ENCODE peak calls at places on chromosomes 13 and 19, in four cellular contexts. One of them, this sample, is unnamed.

GRCh38 chr13:84446972-84447700 is 564.9 kb upstream of the SLITRK1 start:
- DNase-seq in IMR-90: no peak
- DNase-seq in lung: no peak
- DNase-seq in pancreas: no peak
- DNase-seq in this sample: no peak

GRCh38 chr13:84445776-84446175 is 563.5 kb upstream of the SLITRK1 start:
- DNase-seq in IMR-90: peak
- DNase-seq in lung: no peak
- DNase-seq in pancreas: no peak
- DNase-seq in this sample: no peak

GRCh38 chr19:11931051-11931450 is 6.1 kb downstream of the ZNF700 start:
- DNase-seq in lung: no peak
- DNase-seq in IMR-90: peak
- DNase-seq in pancreas: no peak
- DNase-seq in this sample: no peak

GRCh38 chr13:29908411-29908810 is 58.0 kb upstream of the UBL3 start:
- DNase-seq in IMR-90: peak
- DNase-seq in lung: no peak
- DNase-seq in pancreas: no peak
- DNase-seq in this sample: no peak

GRCh38 chr19:53034948-53035675 is 9.4 kb upstream of the ERVV-2 start:
- DNase-seq in IMR-90: no peak
- DNase-seq in pancreas: no peak
- DNase-seq in lung: no peak
- DNase-seq in this sample: no peak

GRCh38 chr19:42436006-42436405 is 6.7 kb downstream of the CXCL17 start:
- DNase-seq in IMR-90: no peak
- DNase-seq in lung: peak
- DNase-seq in pancreas: no peak
- DNase-seq in this sample: no peak

GRCh38 chr13:25743426-25743825 is 308.4 kb downstream of the SHISA2 start:
- DNase-seq in pancreas: no peak
- DNase-seq in IMR-90: no peak
- DNase-seq in lung: no peak
- DNase-seq in this sample: no peak

GRCh38 chr19:20558011-20558410 is 7.6 kb downstream of the ZNF737 start:
- DNase-seq in IMR-90: no peak
- DNase-seq in lung: no peak
- DNase-seq in pancreas: no peak
- DNase-seq in this sample: no peak

GRCh38 chr19:5349041-5349440 is 8.4 kb upstream of the PTPRS start:
- DNase-seq in lung: no peak
- DNase-seq in IMR-90: no peak
- DNase-seq in pancreas: no peak
- DNase-seq in this sample: no peak

GRCh38 chr19:53597023-53597422 is 34.8 kb upstream of the DPRX start:
- DNase-seq in lung: no peak
- DNase-seq in IMR-90: no peak
- DNase-seq in pancreas: no peak
- DNase-seq in this sample: no peak

GRCh38 chr13:100339411-100339935 is 249.1 kb downstream of the GGACT start:
- DNase-seq in pancreas: no peak
- DNase-seq in IMR-90: no peak
- DNase-seq in lung: no peak
- DNase-seq in this sample: no peak

GRCh38 chr19:13978306-13978705 is 26.0 kb downstream of the DCAF15 start:
- DNase-seq in lung: peak
- DNase-seq in IMR-90: no peak
- DNase-seq in pancreas: no peak
- DNase-seq in this sample: no peak

GRCh38 chr19:10211691-10212090 is 16.9 kb upstream of the DNMT1 start:
- DNase-seq in pancreas: no peak
- DNase-seq in lung: no peak
- DNase-seq in IMR-90: no peak
- DNase-seq in this sample: no peak

GRCh38 chr13:105908581-105908980 is 626.9 kb downstream of the EFNB2 start:
- DNase-seq in lung: no peak
- DNase-seq in IMR-90: no peak
- DNase-seq in pancreas: no peak
- DNase-seq in this sample: no peak

GRCh38 chr19:16373079-16373478 is 48.5 kb downstream of the KLF2 start:
- DNase-seq in IMR-90: no peak
- DNase-seq in pancreas: no peak
- DNase-seq in lung: no peak
- DNase-seq in this sample: no peak
- H3K27ac ChIP-seq in IMR-90: no peak
- H3K27ac ChIP-seq in pancreas: no peak
- H3K27ac ChIP-seq in lung: no peak
- H3K27ac ChIP-seq in this sample: no peak

DNA sequence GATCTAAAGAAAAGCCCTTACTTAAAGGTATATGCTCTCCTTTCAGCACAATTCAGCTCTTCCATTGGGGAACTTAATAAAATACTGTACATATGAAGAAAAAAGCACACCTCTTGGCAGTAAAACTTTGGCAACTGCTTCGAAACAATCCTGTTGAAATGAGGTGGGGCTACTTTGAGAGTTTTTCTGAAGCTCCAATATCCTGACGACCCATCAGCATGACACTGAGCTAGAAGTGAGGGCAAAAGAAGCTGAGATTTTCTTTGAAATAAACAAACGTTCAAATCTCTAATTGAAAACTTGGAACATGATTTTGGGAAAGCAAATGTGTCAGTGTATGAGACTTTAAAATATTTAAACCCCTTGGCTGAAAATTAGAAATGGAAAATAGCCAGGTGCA is 147.5 kb upstream of the RXFP2 start:
- DNase-seq in IMR-90: no peak
- DNase-seq in lung: no peak
- DNase-seq in pancreas: no peak
- DNase-seq in this sample: no peak
- H3K27ac ChIP-seq in IMR-90: no peak
- H3K27ac ChIP-seq in lung: no peak
- H3K27ac ChIP-seq in pancreas: no peak
- H3K27ac ChIP-seq in this sample: no peak

DNA sequence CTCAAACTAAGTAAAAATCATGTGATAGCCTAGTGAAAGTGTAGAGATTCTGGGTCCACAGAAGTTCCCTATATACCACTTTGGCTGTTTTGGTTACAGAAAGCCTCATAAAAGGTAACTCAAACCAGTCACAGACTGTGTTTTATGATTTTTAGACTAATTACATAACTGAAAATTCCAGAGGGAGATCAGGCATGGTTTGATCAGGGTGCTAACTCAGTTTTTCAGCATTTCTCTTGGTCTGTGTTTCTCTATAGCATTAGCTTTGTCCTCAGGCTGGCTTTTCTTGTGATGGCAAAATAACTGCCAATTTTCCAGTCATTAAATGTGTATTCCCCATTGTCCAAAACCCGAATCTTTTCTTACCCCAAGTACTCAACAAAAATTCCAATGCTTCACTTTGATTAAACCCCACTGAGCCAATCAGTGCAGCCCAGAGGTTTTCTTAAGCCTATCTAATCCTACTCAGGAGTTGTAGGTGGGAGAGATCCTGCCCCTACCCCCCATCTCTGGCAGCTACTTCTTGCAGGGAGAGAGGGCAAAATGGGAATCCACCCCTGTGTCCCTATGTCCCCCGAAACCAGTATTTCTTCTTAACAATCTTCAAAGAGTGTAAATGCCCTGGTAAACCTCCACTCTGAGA is 8.6 kb upstream of the FXYD3 start:
- DNase-seq in IMR-90: no peak
- DNase-seq in pancreas: no peak
- DNase-seq in lung: no peak
- DNase-seq in this sample: no peak
- H3K27ac ChIP-seq in IMR-90: no peak
- H3K27ac ChIP-seq in pancreas: no peak
- H3K27ac ChIP-seq in lung: no peak
- H3K27ac ChIP-seq in this sample: peak

GRCh38 chr19:2631213-2631821 is 71.2 kb downstream of the GNG7 start:
- DNase-seq in pancreas: no peak
- DNase-seq in lung: no peak
- DNase-seq in IMR-90: peak
- DNase-seq in this sample: no peak
- H3K27ac ChIP-seq in pancreas: no peak
- H3K27ac ChIP-seq in lung: peak
- H3K27ac ChIP-seq in IMR-90: no peak
- H3K27ac ChIP-seq in this sample: peak

GRCh38 chr13:99225078-99225477 is 24.4 kb downstream of the UBAC2 start:
- DNase-seq in IMR-90: no peak
- DNase-seq in pancreas: no peak
- DNase-seq in lung: no peak
- DNase-seq in this sample: no peak
- H3K27ac ChIP-seq in IMR-90: no peak
- H3K27ac ChIP-seq in pancreas: no peak
- H3K27ac ChIP-seq in lung: no peak
- H3K27ac ChIP-seq in this sample: no peak

GRCh38 chr19:2494447-2495129 is 18.7 kb downstream of the GADD45B start:
- DNase-seq in IMR-90: peak
- DNase-seq in pancreas: peak
- DNase-seq in lung: peak
- DNase-seq in this sample: peak

GRCh38 chr19:2495130-2495641 is 19.3 kb downstream of the GADD45B start:
- DNase-seq in pancreas: peak
- DNase-seq in lung: peak
- DNase-seq in IMR-90: peak
- DNase-seq in this sample: no peak

GRCh38 chr19:2495651-2496316 is 19.9 kb downstream of the GADD45B start:
- DNase-seq in lung: no peak
- DNase-seq in pancreas: peak
- DNase-seq in IMR-90: no peak
- DNase-seq in this sample: no peak

GRCh38 chr19:2492870-2493269 is 16.9 kb downstream of the GADD45B start:
- DNase-seq in lung: no peak
- DNase-seq in pancreas: no peak
- DNase-seq in IMR-90: no peak
- DNase-seq in this sample: no peak

GRCh38 chr19:2494084-2494446 is 18.1 kb downstream of the GADD45B start:
- DNase-seq in pancreas: no peak
- DNase-seq in IMR-90: peak
- DNase-seq in lung: no peak
- DNase-seq in this sample: no peak
- H3K27ac ChIP-seq in pancreas: no peak
- H3K27ac ChIP-seq in IMR-90: no peak
- H3K27ac ChIP-seq in lung: no peak
- H3K27ac ChIP-seq in this sample: no peak

DNA sequence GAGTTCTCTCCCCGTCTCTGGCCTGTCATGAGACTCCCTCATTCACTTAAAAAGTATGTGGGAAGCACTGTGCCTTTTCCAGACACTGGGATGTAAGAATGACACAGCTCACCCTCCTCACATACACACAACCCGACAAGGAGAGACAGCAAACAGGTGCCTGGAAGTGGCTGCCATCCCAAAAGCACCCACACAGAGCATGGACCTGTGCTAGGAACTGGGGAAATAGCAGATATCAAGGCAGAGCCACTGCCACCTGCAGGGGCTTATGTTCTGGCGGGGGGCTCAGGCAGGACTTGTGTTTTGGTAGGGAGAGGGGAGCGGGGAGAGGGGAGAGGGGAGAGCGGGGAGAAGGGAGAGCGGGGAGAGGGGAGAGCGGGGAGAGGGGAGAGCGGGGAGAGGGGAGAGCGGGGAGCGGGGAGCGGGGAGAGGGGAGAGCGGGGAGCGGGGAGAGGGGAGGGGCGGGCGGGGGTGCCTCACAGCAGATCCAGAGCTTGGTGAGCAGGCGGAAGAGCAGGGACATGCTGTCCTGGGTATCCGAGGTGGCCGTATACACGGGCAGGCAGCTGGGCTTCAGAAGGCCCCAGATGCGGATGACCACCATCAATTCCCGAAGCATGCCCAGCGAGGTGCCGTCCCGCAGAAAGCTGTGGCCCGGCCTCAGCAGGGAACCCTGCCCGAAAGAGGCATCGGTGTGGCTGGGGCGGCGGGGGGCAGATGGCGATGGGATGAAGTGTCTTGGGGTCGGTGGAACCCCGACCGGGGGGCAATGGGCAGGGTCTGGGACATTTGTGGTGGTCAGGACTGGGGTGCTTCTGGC is 12.2 kb downstream of the CFD start:
- DNase-seq in pancreas: peak
- DNase-seq in IMR-90: peak
- DNase-seq in lung: no peak
- DNase-seq in this sample: no peak
- H3K27ac ChIP-seq in pancreas: no peak
- H3K27ac ChIP-seq in IMR-90: no peak
- H3K27ac ChIP-seq in lung: no peak
- H3K27ac ChIP-seq in this sample: no peak

GRCh38 chr19:46761418-46761831 is 15.2 kb upstream of the STRN4 start:
- DNase-seq in IMR-90: peak
- DNase-seq in pancreas: no peak
- DNase-seq in lung: no peak
- DNase-seq in this sample: no peak
- H3K27ac ChIP-seq in IMR-90: peak
- H3K27ac ChIP-seq in pancreas: peak
- H3K27ac ChIP-seq in lung: no peak
- H3K27ac ChIP-seq in this sample: no peak

GRCh38 chr13:34623331-34623730 is 318.7 kb upstream of the NBEA start:
- DNase-seq in pancreas: no peak
- DNase-seq in IMR-90: no peak
- DNase-seq in lung: no peak
- DNase-seq in this sample: no peak

GRCh38 chr13:34627905-34628682 is 314.0 kb upstream of the NBEA start:
- DNase-seq in pancreas: no peak
- DNase-seq in IMR-90: no peak
- DNase-seq in lung: no peak
- DNase-seq in this sample: no peak

DNA sequence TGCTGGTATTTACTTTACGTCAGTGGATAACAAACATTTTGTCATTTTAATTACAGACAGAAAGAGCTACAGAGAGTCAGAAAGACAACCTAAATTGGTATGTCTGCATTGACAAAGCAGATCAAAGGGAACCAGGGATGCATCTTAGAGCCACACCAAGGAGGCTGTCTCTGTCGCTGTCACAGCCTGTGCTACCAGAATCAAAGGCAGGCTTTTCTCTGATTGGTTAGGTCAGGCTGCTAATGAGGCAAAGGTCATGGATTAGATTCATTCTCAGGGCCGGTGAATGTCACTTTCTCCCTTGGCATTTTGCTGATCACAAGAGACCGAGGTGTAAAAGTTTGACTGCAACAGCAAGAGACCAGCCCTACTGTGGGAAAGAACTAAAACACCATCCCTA is 314.6 kb upstream of the NBEA start:
- DNase-seq in IMR-90: no peak
- DNase-seq in lung: no peak
- DNase-seq in pancreas: no peak
- DNase-seq in this sample: no peak
- H3K27ac ChIP-seq in IMR-90: no peak
- H3K27ac ChIP-seq in lung: no peak
- H3K27ac ChIP-seq in pancreas: no peak
- H3K27ac ChIP-seq in this sample: no peak

This sample was measured in caudate nucleus.